ENCODE peak calls at places on chromosomes 2 and 18, in six cellular contexts. R is left lung; G is immature natural killer cell; Y is activated T-cell treated with anti-CD3 and anti-CD28 coated beads, Interleukin-2, amount 50 U/mL, for 72 hours; Z is renal cortical epithelial cell; H is NCI-H1092 treated with DMSO at 0.1 percent for 48 hours. W is an unnamed sample.

GRCh38 chr2:192070099-192070498 is 124.6 kb downstream of the TMEFF2 start:
- DNase-seq in R (no peak), G (no peak), Y (no peak), Z (no peak), H (no peak), W (no peak)

GRCh38 chr2:60855989-60856669 is 25.2 kb upstream of the REL start:
- DNase-seq in R (no peak), G (no peak), Y (no peak), Z (no peak), H (no peak), W (no peak)

GRCh38 chr2:161245671-161246070 is 62.6 kb upstream of the PSMD14 start:
- DNase-seq in R (no peak), G (no peak), Y (no peak), Z (no peak), H (no peak), W (no peak)

GRCh38 chr2:3464401-3465005 is 54.8 kb downstream of the ADI1 start:
- DNase-seq in R (no peak), G (no peak), Y (no peak), Z (no peak), H (no peak), W (no peak)

GRCh38 chr2:9737053-9737875 is 106.0 kb upstream of the TAF1B start:
- DNase-seq in R (no peak), G (no peak), Y (no peak), Z (peak), H (no peak), W (no peak)

GRCh38 chr2:133444411-133444934 is 123.8 kb downstream of the NCKAP5 start:
- DNase-seq in R (no peak), G (no peak), Y (no peak), Z (no peak), H (no peak), W (no peak)

GRCh38 chr18:46167971-46168370 is 63.8 kb downstream of the HAUS1 start:
- DNase-seq in R (no peak), G (peak), Y (peak), Z (no peak), H (no peak), W (peak)

GRCh38 chr2:162915858-162916257 is 77.3 kb upstream of the KCNH7 start:
- DNase-seq in R (no peak), G (no peak), Y (no peak), Z (no peak), H (no peak), W (no peak)

GRCh38 chr2:96891591-96892333 is 21.9 kb upstream of the SEMA4C start:
- DNase-seq in R (no peak), G (peak), Y (no peak), Z (no peak), H (no peak), W (no peak)

GRCh38 chr2:16708173-16708572 is 42.5 kb upstream of the CYRIA start:
- DNase-seq in R (no peak), G (no peak), Y (no peak), Z (no peak), H (no peak), W (no peak)

GRCh38 chr2:221513251-221513650 is 58.9 kb downstream of the EPHA4 start:
- DNase-seq in R (no peak), G (no peak), Y (no peak), Z (no peak), H (no peak), W (no peak)

GRCh38 chr18:23542471-23542870 is 39.2 kb downstream of the RMC1 start:
- DNase-seq in R (no peak), G (no peak), Y (no peak), Z (no peak), H (no peak), W (no peak)

W was measured in stimulated activated naive CD8-positive, alpha-beta T cell treated with anti-CD3 and anti-CD28 coated beads, Interleukin-15, Interleukin-2, amounts not matched to agents 100 U/mL and 50 U/mL, for 24 hours.